ENCODE peak calls at places on chromosomes 4 and X, in five cellular contexts. M is right atrium auricular region, Z is fibroblast of the conjunctiva, K is breast epithelium, Q is NCI-H82. R is an unnamed sample.
A peak's percentile ranks its signal among the peaks of the same experiment; 100 is the strongest.

GRCh38 chrX:18828832-18829404 is 121.5 kb downstream of the PPEF1 start:
- DNase-seq in M (no peak), Z (no peak), K (no peak), Q (peak; percentile 55), R (no peak)

GRCh38 chrX:141928432-141928831 is 24.7 kb downstream of the MAGEC1 start:
- DNase-seq in M (no peak), Z (no peak), K (no peak), Q (no peak), R (no peak)

GRCh38 chr4:127174168-127174567 is 458.6 kb upstream of the INTU start:
- DNase-seq in M (no peak), Z (no peak), K (no peak), Q (no peak), R (no peak)

GRCh38 chrX:152600853-152601635 is 36.7 kb upstream of the GABRQ start:
- DNase-seq in M (no peak), Z (no peak), K (no peak), Q (peak; percentile 49), R (no peak)

GRCh38 chr4:189511581-189511980 is 429.1 kb upstream of the FRG1 start:
- DNase-seq in M (no peak), Z (no peak), K (no peak), Q (no peak), R (no peak)

GRCh38 chr4:83217721-83218522 is 66.7 kb downstream of the COQ2 start:
- DNase-seq in M (no peak), Z (no peak), K (no peak), Q (no peak), R (no peak)

GRCh38 chr4:89922881-89923280 is 28.2 kb downstream of the MMRN1 start:
- DNase-seq in M (no peak), Z (no peak), K (no peak), Q (no peak), R (no peak)

GRCh38 chr4:54255881-54256280 is 26.8 kb downstream of the PDGFRA start:
- DNase-seq in M (no peak), Z (no peak), K (no peak), Q (no peak), R (peak; percentile 1)

GRCh38 chrX:2321411-2321810 is 179.4 kb downstream of the DHRSX start:
- DNase-seq in M (no peak), Z (no peak), K (no peak), Q (no peak), R (no peak)

GRCh38 chr4:68369474-68369805 is 19.6 kb upstream of the YTHDC1 start:
- DNase-seq in M (no peak), Z (no peak), K (peak; percentile 54), Q (no peak), R (no peak)

GRCh38 chr4:138953962-138954371 is 61.6 kb upstream of the NOCT start:
- DNase-seq in M (no peak), Z (peak; percentile 50), K (peak; percentile 67), Q (no peak), R (no peak)

GRCh38 chrX:97070346-97070745 is 186.6 kb downstream of the RPA4 start:
- DNase-seq in M (no peak), Z (no peak), K (no peak), Q (no peak), R (no peak)

GRCh38 chr4:26069218-26069617 is 155.2 kb downstream of the SMIM20 start:
- DNase-seq in M (no peak), Z (peak; percentile 43), K (no peak), Q (peak; percentile 41), R (no peak)

GRCh38 chr4:128782875-128783614 is 26.5 kb upstream of the JADE1 start:
- DNase-seq in M (peak; percentile 65), Z (no peak), K (no peak), Q (no peak), R (no peak)

GRCh38 chr4:5751918-5752802 is 41.2 kb downstream of the EVC start:
- DNase-seq in M (peak; percentile 49), Z (peak; percentile 67), K (no peak), Q (peak; percentile 96), R (peak; percentile 35)

GRCh38 chrX:44306336-44306735 is 37.1 kb downstream of the EFHC2 start:
- DNase-seq in M (no peak), Z (no peak), K (no peak), Q (no peak), R (no peak)

GRCh38 chrX:9853307-9853706 is 67.1 kb downstream of the SHROOM2 start:
- DNase-seq in M (no peak), Z (no peak), K (no peak), Q (peak; percentile 28), R (no peak)

GRCh38 chrX:110403839-110404238 is 45.2 kb downstream of the RTL9 start:
- DNase-seq in M (no peak), Z (no peak), K (no peak), Q (no peak), R (no peak)

GRCh38 chr4:75653845-75654503 is 19.2 kb downstream of the G3BP2 start:
- DNase-seq in M (no peak), Z (no peak), K (no peak), Q (peak; percentile 33), R (no peak)

GRCh38 chr4:56757270-56757746 is 64.2 kb downstream of the SPINK2 start:
- DNase-seq in M (no peak), Z (no peak), K (no peak), Q (peak; percentile 5), R (peak; percentile 70)

GRCh38 chr4:15147709-15148651 is 145.7 kb downstream of the CPEB2 start:
- DNase-seq in M (no peak), Z (no peak), K (no peak), Q (no peak), R (no peak)

GRCh38 chr4:83370640-83370906 is 35.9 kb upstream of the HPSE start:
- DNase-seq in M (no peak), Z (no peak), K (no peak), Q (no peak), R (no peak)

GRCh38 chr4:78293841-78294301 is 236.7 kb downstream of the FRAS1 start:
- DNase-seq in M (no peak), Z (peak; percentile 82), K (no peak), Q (no peak), R (no peak)

GRCh38 chr4:15373363-15373762 is 54.5 kb upstream of the C1QTNF7 start:
- DNase-seq in M (no peak), Z (no peak), K (no peak), Q (no peak), R (no peak)

GRCh38 chr4:67054901-67055300 is 490.4 kb downstream of the CENPC start:
- DNase-seq in M (no peak), Z (no peak), K (no peak), Q (no peak), R (no peak)

GRCh38 chrX:84248226-84248625 is 60.2 kb upstream of the RPS6KA6 start:
- DNase-seq in M (no peak), Z (no peak), K (no peak), Q (no peak), R (no peak)

GRCh38 chr4:86036729-86037128 is 323.1 kb downstream of the MAPK10 start:
- DNase-seq in M (no peak), Z (no peak), K (no peak), Q (no peak), R (no peak)

R was measured in coronary artery.